ENCODE peak calls at places on chromosomes 13 and 19, in ten cellular contexts. One of them, this sample, is unnamed.

GRCh38 chr13:21691500-21691899 is 20.6 kb downstream of the FGF9 start:
- DNase-seq in WTC11: no peak
- DNase-seq in neural progenitor cell: no peak
- DNase-seq in NB4: no peak
- DNase-seq in nephron progenitor cell: no peak
- DNase-seq in cardiac fibroblast: no peak
- DNase-seq in body of pancreas: no peak
- DNase-seq in mucosa of descending colon: no peak
- DNase-seq in AG04450: no peak
- DNase-seq in mesothelial cell of epicardium: no peak
- DNase-seq in this sample: no peak

GRCh38 chr13:71770710-71771109 is 96.3 kb downstream of the DACH1 start:
- DNase-seq in WTC11: no peak
- DNase-seq in neural progenitor cell: no peak
- DNase-seq in NB4: no peak
- DNase-seq in nephron progenitor cell: no peak
- DNase-seq in cardiac fibroblast: no peak
- DNase-seq in body of pancreas: no peak
- DNase-seq in mucosa of descending colon: no peak
- DNase-seq in AG04450: no peak
- DNase-seq in mesothelial cell of epicardium: no peak
- DNase-seq in this sample: no peak

GRCh38 chr19:38741670-38742069 is 2.6 kb downstream of the CAPN12 start:
- DNase-seq in WTC11: no peak
- DNase-seq in neural progenitor cell: no peak
- DNase-seq in NB4: no peak
- DNase-seq in nephron progenitor cell: no peak
- DNase-seq in cardiac fibroblast: no peak
- DNase-seq in body of pancreas: no peak
- DNase-seq in mucosa of descending colon: no peak
- DNase-seq in AG04450: no peak
- DNase-seq in mesothelial cell of epicardium: no peak
- DNase-seq in this sample: no peak

GRCh38 chr19:32362318-32362691 is 16.9 kb downstream of the ZNF507 start:
- DNase-seq in WTC11: no peak
- DNase-seq in neural progenitor cell: no peak
- DNase-seq in NB4: no peak
- DNase-seq in nephron progenitor cell: no peak
- DNase-seq in cardiac fibroblast: no peak
- DNase-seq in body of pancreas: no peak
- DNase-seq in mucosa of descending colon: no peak
- DNase-seq in AG04450: no peak
- DNase-seq in mesothelial cell of epicardium: no peak
- DNase-seq in this sample: no peak

GRCh38 chr13:37026778-37027177 is 26.2 kb downstream of the EXOSC8 start:
- DNase-seq in WTC11: no peak
- DNase-seq in neural progenitor cell: no peak
- DNase-seq in NB4: no peak
- DNase-seq in nephron progenitor cell: no peak
- DNase-seq in cardiac fibroblast: no peak
- DNase-seq in body of pancreas: no peak
- DNase-seq in mucosa of descending colon: no peak
- DNase-seq in AG04450: no peak
- DNase-seq in mesothelial cell of epicardium: no peak
- DNase-seq in this sample: no peak

GRCh38 chr13:95124959-95125358 is 176.3 kb downstream of the ABCC4 start:
- DNase-seq in WTC11: no peak
- DNase-seq in neural progenitor cell: no peak
- DNase-seq in NB4: no peak
- DNase-seq in nephron progenitor cell: no peak
- DNase-seq in cardiac fibroblast: no peak
- DNase-seq in body of pancreas: no peak
- DNase-seq in mucosa of descending colon: no peak
- DNase-seq in AG04450: no peak
- DNase-seq in mesothelial cell of epicardium: no peak
- DNase-seq in this sample: peak; percentile 9

GRCh38 chr13:66714795-66715194 is 515.3 kb downstream of the PCDH9 start:
- DNase-seq in WTC11: no peak
- DNase-seq in neural progenitor cell: no peak
- DNase-seq in NB4: no peak
- DNase-seq in nephron progenitor cell: no peak
- DNase-seq in cardiac fibroblast: peak; percentile 3
- DNase-seq in body of pancreas: no peak
- DNase-seq in mucosa of descending colon: no peak
- DNase-seq in AG04450: no peak
- DNase-seq in mesothelial cell of epicardium: no peak
- DNase-seq in this sample: no peak

GRCh38 chr19:44356383-44357111 is at the start of gene ZNF112:
- DNase-seq in WTC11: peak; percentile 91
- DNase-seq in neural progenitor cell: peak; percentile 94
- DNase-seq in NB4: no peak
- DNase-seq in nephron progenitor cell: peak; percentile 76
- DNase-seq in cardiac fibroblast: peak; percentile 95
- DNase-seq in body of pancreas: peak; percentile 94
- DNase-seq in mucosa of descending colon: peak; percentile 87
- DNase-seq in AG04450: peak; percentile 69
- DNase-seq in mesothelial cell of epicardium: peak; percentile 61
- DNase-seq in this sample: peak; percentile 97

GRCh38 chr19:12200020-12200419 is 37.1 kb downstream of the ZNF136 start:
- DNase-seq in WTC11: no peak
- DNase-seq in neural progenitor cell: no peak
- DNase-seq in NB4: no peak
- DNase-seq in nephron progenitor cell: no peak
- DNase-seq in cardiac fibroblast: no peak
- DNase-seq in body of pancreas: no peak
- DNase-seq in mucosa of descending colon: no peak
- DNase-seq in AG04450: no peak
- DNase-seq in mesothelial cell of epicardium: no peak
- DNase-seq in this sample: no peak
- TF ChIP-seq CTCF in WTC11: no peak
- TF ChIP-seq CTCF in neural progenitor cell: no peak
- TF ChIP-seq CTCF in NB4: no peak
- TF ChIP-seq CTCF in nephron progenitor cell: no peak
- TF ChIP-seq CTCF in cardiac fibroblast: no peak
- TF ChIP-seq CTCF in body of pancreas: no peak
- TF ChIP-seq CTCF in mucosa of descending colon: no peak
- TF ChIP-seq CTCF in AG04450: no peak
- TF ChIP-seq CTCF in mesothelial cell of epicardium: no peak
- TF ChIP-seq CTCF in this sample: no peak

GRCh38 chr13:29423050-29423449 is 172.4 kb downstream of the SLC7A1 start:
- DNase-seq in WTC11: no peak
- DNase-seq in neural progenitor cell: peak; percentile 60
- DNase-seq in NB4: no peak
- DNase-seq in nephron progenitor cell: no peak
- DNase-seq in cardiac fibroblast: no peak
- DNase-seq in body of pancreas: no peak
- DNase-seq in mucosa of descending colon: no peak
- DNase-seq in AG04450: no peak
- DNase-seq in mesothelial cell of epicardium: no peak
- DNase-seq in this sample: no peak

GRCh38 chr13:29422015-29422414 is 173.5 kb downstream of the SLC7A1 start:
- DNase-seq in WTC11: no peak
- DNase-seq in neural progenitor cell: no peak
- DNase-seq in NB4: no peak
- DNase-seq in nephron progenitor cell: no peak
- DNase-seq in cardiac fibroblast: no peak
- DNase-seq in body of pancreas: no peak
- DNase-seq in mucosa of descending colon: no peak
- DNase-seq in AG04450: no peak
- DNase-seq in mesothelial cell of epicardium: no peak
- DNase-seq in this sample: no peak

DNA sequence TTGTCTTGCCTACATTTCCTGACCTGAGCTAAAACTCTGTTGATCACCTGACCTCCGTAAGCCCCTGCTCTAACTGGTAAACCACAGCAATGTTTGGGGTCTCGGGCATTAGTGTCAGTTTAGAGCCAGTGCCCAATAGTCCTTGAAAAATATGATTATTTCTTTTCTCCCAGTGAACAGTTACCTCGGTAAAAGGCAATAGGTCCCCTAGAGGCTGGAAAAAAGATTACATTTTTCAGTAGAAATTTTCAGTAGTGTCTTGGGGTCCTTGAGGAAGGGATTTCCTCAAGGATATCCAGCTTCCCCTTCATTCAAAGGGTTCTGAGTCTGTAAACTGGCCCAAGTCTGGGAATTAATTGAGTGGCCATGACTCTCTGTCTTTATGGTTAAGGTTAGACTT is 177.5 kb downstream of the SLC7A1 start:
- DNase-seq in WTC11: no peak
- DNase-seq in neural progenitor cell: no peak
- DNase-seq in NB4: no peak
- DNase-seq in nephron progenitor cell: no peak
- DNase-seq in cardiac fibroblast: no peak
- DNase-seq in body of pancreas: no peak
- DNase-seq in mucosa of descending colon: no peak
- DNase-seq in AG04450: no peak
- DNase-seq in mesothelial cell of epicardium: no peak
- DNase-seq in this sample: no peak
- TF ChIP-seq CTCF in WTC11: no peak
- TF ChIP-seq CTCF in neural progenitor cell: peak; percentile 41
- TF ChIP-seq CTCF in NB4: no peak
- TF ChIP-seq CTCF in nephron progenitor cell: peak; percentile 23
- TF ChIP-seq CTCF in cardiac fibroblast: no peak
- TF ChIP-seq CTCF in body of pancreas: no peak
- TF ChIP-seq CTCF in mucosa of descending colon: no peak
- TF ChIP-seq CTCF in AG04450: no peak
- TF ChIP-seq CTCF in mesothelial cell of epicardium: peak; percentile 31
- TF ChIP-seq CTCF in this sample: no peak

GRCh38 chr19:5519076-5519475 is 48.7 kb downstream of the TINCR start:
- DNase-seq in WTC11: no peak
- DNase-seq in neural progenitor cell: no peak
- DNase-seq in NB4: no peak
- DNase-seq in nephron progenitor cell: no peak
- DNase-seq in cardiac fibroblast: no peak
- DNase-seq in body of pancreas: no peak
- DNase-seq in mucosa of descending colon: no peak
- DNase-seq in AG04450: no peak
- DNase-seq in mesothelial cell of epicardium: no peak
- DNase-seq in this sample: no peak

GRCh38 chr19:5520501-5520900 is 47.3 kb downstream of the TINCR start:
- DNase-seq in WTC11: no peak
- DNase-seq in neural progenitor cell: no peak
- DNase-seq in NB4: no peak
- DNase-seq in nephron progenitor cell: no peak
- DNase-seq in cardiac fibroblast: no peak
- DNase-seq in body of pancreas: no peak
- DNase-seq in mucosa of descending colon: no peak
- DNase-seq in AG04450: no peak
- DNase-seq in mesothelial cell of epicardium: no peak
- DNase-seq in this sample: no peak

GRCh38 chr19:5514001-5514400 is 53.8 kb downstream of the TINCR start:
- DNase-seq in WTC11: no peak
- DNase-seq in neural progenitor cell: no peak
- DNase-seq in NB4: no peak
- DNase-seq in nephron progenitor cell: no peak
- DNase-seq in cardiac fibroblast: no peak
- DNase-seq in body of pancreas: no peak
- DNase-seq in mucosa of descending colon: no peak
- DNase-seq in AG04450: no peak
- DNase-seq in mesothelial cell of epicardium: no peak
- DNase-seq in this sample: no peak

DNA sequence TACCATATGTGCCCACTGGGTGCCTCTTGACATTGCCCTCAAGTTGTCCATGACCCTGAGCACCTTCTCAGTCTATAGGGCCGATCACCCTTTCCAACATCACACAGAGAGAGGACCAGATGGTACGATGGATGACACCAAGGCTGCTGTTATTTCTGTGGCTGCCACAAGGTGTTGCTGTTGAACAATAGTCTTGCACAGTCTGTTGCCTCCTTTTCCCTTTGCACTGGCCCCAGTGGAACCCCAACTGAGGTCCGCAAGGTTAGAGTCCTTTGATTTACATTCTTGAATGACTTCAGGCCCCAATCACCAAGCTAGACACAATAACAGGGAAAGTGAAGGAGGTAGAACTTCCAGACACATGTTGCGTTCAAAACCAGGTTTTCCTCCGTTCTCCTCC is 52.0 kb downstream of the TINCR start:
- DNase-seq in WTC11: peak; percentile 42
- DNase-seq in neural progenitor cell: no peak
- DNase-seq in NB4: peak; percentile 18
- DNase-seq in nephron progenitor cell: no peak
- DNase-seq in cardiac fibroblast: no peak
- DNase-seq in body of pancreas: no peak
- DNase-seq in mucosa of descending colon: no peak
- DNase-seq in AG04450: no peak
- DNase-seq in mesothelial cell of epicardium: no peak
- DNase-seq in this sample: no peak
- TF ChIP-seq CTCF in WTC11: peak; percentile 47
- TF ChIP-seq CTCF in neural progenitor cell: peak; percentile 55
- TF ChIP-seq CTCF in NB4: peak; percentile 17
- TF ChIP-seq CTCF in nephron progenitor cell: no peak
- TF ChIP-seq CTCF in cardiac fibroblast: peak; percentile 15
- TF ChIP-seq CTCF in body of pancreas: no peak
- TF ChIP-seq CTCF in mucosa of descending colon: no peak
- TF ChIP-seq CTCF in AG04450: no peak
- TF ChIP-seq CTCF in mesothelial cell of epicardium: no peak
- TF ChIP-seq CTCF in this sample: no peak

GRCh38 chr13:42360046-42360445 is 88.1 kb downstream of the AKAP11 start:
- DNase-seq in WTC11: no peak
- DNase-seq in neural progenitor cell: no peak
- DNase-seq in NB4: no peak
- DNase-seq in nephron progenitor cell: no peak
- DNase-seq in cardiac fibroblast: no peak
- DNase-seq in body of pancreas: no peak
- DNase-seq in mucosa of descending colon: no peak
- DNase-seq in AG04450: no peak
- DNase-seq in mesothelial cell of epicardium: no peak
- DNase-seq in this sample: no peak

GRCh38 chr13:42363941-42364612 is 92.1 kb downstream of the AKAP11 start:
- DNase-seq in WTC11: no peak
- DNase-seq in neural progenitor cell: no peak
- DNase-seq in NB4: peak; percentile 28
- DNase-seq in nephron progenitor cell: no peak
- DNase-seq in cardiac fibroblast: peak; percentile 21
- DNase-seq in body of pancreas: no peak
- DNase-seq in mucosa of descending colon: no peak
- DNase-seq in AG04450: no peak
- DNase-seq in mesothelial cell of epicardium: no peak
- DNase-seq in this sample: peak; percentile 65

GRCh38 chr13:42367836-42368235 is 95.9 kb downstream of the AKAP11 start:
- DNase-seq in WTC11: no peak
- DNase-seq in neural progenitor cell: no peak
- DNase-seq in NB4: peak; percentile 57
- DNase-seq in nephron progenitor cell: no peak
- DNase-seq in cardiac fibroblast: no peak
- DNase-seq in body of pancreas: no peak
- DNase-seq in mucosa of descending colon: no peak
- DNase-seq in AG04450: no peak
- DNase-seq in mesothelial cell of epicardium: no peak
- DNase-seq in this sample: peak; percentile 22

GRCh38 chr13:42361701-42362100 is 89.7 kb downstream of the AKAP11 start:
- DNase-seq in WTC11: no peak
- DNase-seq in neural progenitor cell: no peak
- DNase-seq in NB4: no peak
- DNase-seq in nephron progenitor cell: no peak
- DNase-seq in cardiac fibroblast: no peak
- DNase-seq in body of pancreas: no peak
- DNase-seq in mucosa of descending colon: no peak
- DNase-seq in AG04450: no peak
- DNase-seq in mesothelial cell of epicardium: no peak
- DNase-seq in this sample: no peak

DNA sequence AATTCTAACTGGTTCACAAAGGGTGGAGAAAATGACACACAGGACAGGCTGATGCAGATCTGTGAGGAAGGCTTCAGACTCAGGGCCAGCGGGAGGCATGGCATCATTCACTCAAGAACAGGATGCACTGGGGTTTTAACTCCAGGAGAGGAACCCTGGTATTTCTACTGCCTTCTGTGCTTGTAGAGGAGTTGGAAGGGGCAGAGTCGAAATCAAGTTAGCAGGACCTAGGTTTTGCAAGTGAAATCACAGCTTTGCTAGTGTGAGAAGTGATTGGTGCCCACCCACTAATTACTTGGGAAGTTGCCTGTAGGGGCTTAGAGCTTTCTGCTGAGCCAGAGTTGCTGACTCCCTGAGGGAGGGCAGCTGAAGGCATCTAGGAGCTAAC is 92.7 kb downstream of the AKAP11 start:
- DNase-seq in WTC11: no peak
- DNase-seq in neural progenitor cell: peak; percentile 38
- DNase-seq in NB4: no peak
- DNase-seq in nephron progenitor cell: no peak
- DNase-seq in cardiac fibroblast: no peak
- DNase-seq in body of pancreas: no peak
- DNase-seq in mucosa of descending colon: no peak
- DNase-seq in AG04450: no peak
- DNase-seq in mesothelial cell of epicardium: no peak
- DNase-seq in this sample: no peak
- TF ChIP-seq CTCF in WTC11: no peak
- TF ChIP-seq CTCF in neural progenitor cell: no peak
- TF ChIP-seq CTCF in NB4: no peak
- TF ChIP-seq CTCF in nephron progenitor cell: no peak
- TF ChIP-seq CTCF in cardiac fibroblast: no peak
- TF ChIP-seq CTCF in body of pancreas: no peak
- TF ChIP-seq CTCF in mucosa of descending colon: no peak
- TF ChIP-seq CTCF in AG04450: no peak
- TF ChIP-seq CTCF in mesothelial cell of epicardium: no peak
- TF ChIP-seq CTCF in this sample: no peak

This sample was measured in MCF 10A.